ENCODE peak calls at places on chromosome 1, in ten cellular contexts. G is lung; L is mammary epithelial cell; J is fibroblast of lung; H is effector memory CD4-positive, alpha-beta T cell; F is CD4-positive, CD25-positive, alpha-beta regulatory T cell; P is upper lobe of right lung; I is PC-3; B is neuronal stem cell; C is OCI-LY7. T is an unnamed sample.

GRCh38 chr1:11330411-11330810 is 57.4 kb downstream of the UBIAD1 start:
- DNase-seq in P (no peak), I (no peak), C (no peak), L (no peak), H (no peak), J (no peak), B (no peak), F (no peak), G (no peak), T (no peak)

GRCh38 chr1:154974086-154974807 is at the start of gene CKS1B:
- DNase-seq in F (peak; percentile 92), G (peak; percentile 97), B (peak; percentile 100), L (peak; percentile 100), P (peak; percentile 95), J (peak; percentile 100), H (peak; percentile 96), C (peak; percentile 100), I (peak; percentile 100), T (peak; percentile 98)

GRCh38 chr1:65067491-65068201 is 80.4 kb upstream of the AK4 start:
- DNase-seq in J (peak; percentile 82), H (peak; percentile 37), B (peak; percentile 74), C (peak; percentile 80), F (peak; percentile 38), P (peak; percentile 83), G (peak; percentile 72), I (peak; percentile 50), L (peak; percentile 71), T (no peak)

GRCh38 chr1:153443486-153443885 is 17.0 kb downstream of the S100A7 start:
- DNase-seq in C (no peak), H (no peak), L (no peak), G (no peak), B (no peak), P (no peak), F (no peak), I (no peak), J (no peak), T (no peak)

GRCh38 chr1:109887890-109888289 is 22.8 kb upstream of the CSF1 start:
- DNase-seq in J (no peak), F (no peak), G (no peak), I (no peak), C (no peak), L (no peak), P (no peak), B (no peak), H (no peak), T (no peak)

GRCh38 chr1:210293191-210293607 is 35.5 kb upstream of the HHAT start:
- DNase-seq in I (no peak), B (no peak), J (peak; percentile 96), L (no peak), G (peak; percentile 36), C (no peak), H (no peak), P (no peak), F (no peak), T (no peak)

GRCh38 chr1:47527653-47528272 is 89.9 kb downstream of the FOXD2 start:
- DNase-seq in F (no peak), J (no peak), I (peak; percentile 62), C (no peak), P (no peak), H (no peak), B (no peak), G (peak; percentile 52), L (peak; percentile 36), T (no peak)

GRCh38 chr1:177848577-177848976 is 121.3 kb downstream of the SEC16B start:
- DNase-seq in F (no peak), P (no peak), C (no peak), B (no peak), H (no peak), G (no peak), L (peak; percentile 81), I (peak; percentile 55), J (peak; percentile 12), T (no peak)

GRCh38 chr1:113255728-113256347 is 134.5 kb upstream of the MAGI3 start:
- DNase-seq in I (peak; percentile 71), B (peak; percentile 78), F (no peak), C (no peak), J (no peak), G (peak; percentile 31), H (no peak), L (no peak), P (no peak), T (no peak)

GRCh38 chr1:201709564-201710295 is 119.2 kb upstream of the IPO9 start:
- DNase-seq in F (peak; percentile 6), B (no peak), L (peak; percentile 35), P (peak; percentile 87), J (peak; percentile 65), C (peak; percentile 73), G (peak; percentile 69), H (no peak), I (peak; percentile 65), T (no peak)

GRCh38 chr1:55015123-55015522 is 16.4 kb downstream of the BSND start:
- DNase-seq in C (no peak), F (no peak), L (no peak), J (no peak), P (no peak), G (no peak), I (no peak), B (no peak), H (no peak), T (no peak)

GRCh38 chr1:19661721-19662228 is 2.9 kb upstream of the HTR6 start:
- DNase-seq in I (peak; percentile 76), G (no peak), B (no peak), J (peak; percentile 68), F (no peak), L (no peak), C (peak; percentile 51), P (no peak), H (no peak), T (no peak)

GRCh38 chr1:76595024-76595423 is 272.3 kb upstream of the ST6GALNAC5 start:
- DNase-seq in I (no peak), J (no peak), B (no peak), P (no peak), C (no peak), H (no peak), F (no peak), G (no peak), L (no peak), T (no peak)

GRCh38 chr1:63321061-63321787 is 1.1 kb upstream of the FOXD3 start:
- DNase-seq in I (no peak), L (no peak), G (no peak), J (peak; percentile 11), F (no peak), H (no peak), C (no peak), P (no peak), B (peak; percentile 35), T (no peak)

GRCh38 chr1:28163496-28164120 is 12.9 kb downstream of the PTAFR start:
- DNase-seq in G (no peak), L (no peak), F (no peak), P (no peak), J (peak; percentile 32), I (no peak), C (no peak), H (no peak), B (no peak), T (no peak)

GRCh38 chr1:150127868-150128267 is 21.8 kb upstream of the PLEKHO1 start:
- DNase-seq in J (no peak), H (no peak), C (no peak), P (no peak), G (no peak), B (no peak), I (peak; percentile 44), F (no peak), L (no peak), T (no peak)

GRCh38 chr1:150121236-150121862 is 28.4 kb upstream of the PLEKHO1 start:
- DNase-seq in B (no peak), I (peak; percentile 78), G (no peak), H (no peak), J (peak; percentile 26), P (no peak), C (no peak), F (no peak), L (no peak), T (no peak)

GRCh38 chr1:150132372-150132771 is 17.3 kb upstream of the PLEKHO1 start:
- DNase-seq in P (no peak), H (no peak), J (no peak), L (no peak), G (no peak), C (no peak), F (no peak), I (no peak), B (no peak), T (no peak)

GRCh38 chr1:150127464-150127863 is 22.3 kb upstream of the PLEKHO1 start:
- DNase-seq in P (no peak), F (no peak), B (no peak), G (no peak), L (no peak), J (no peak), H (no peak), C (no peak), I (no peak), T (no peak)

GRCh38 chr1:150126811-150127210 is 22.9 kb upstream of the PLEKHO1 start:
- DNase-seq in I (peak; percentile 22), B (no peak), F (no peak), G (no peak), H (no peak), C (no peak), J (no peak), L (no peak), P (no peak), T (no peak)
- H3K27ac ChIP-seq in I (no peak overlapping the region), B (no peak overlapping the region), F (no peak overlapping the region), G (no peak overlapping the region), H (no peak overlapping the region), C (no peak overlapping the region), J (no peak overlapping the region), L (no peak overlapping the region), P (no peak overlapping the region), T (no peak overlapping the region)

DNA sequence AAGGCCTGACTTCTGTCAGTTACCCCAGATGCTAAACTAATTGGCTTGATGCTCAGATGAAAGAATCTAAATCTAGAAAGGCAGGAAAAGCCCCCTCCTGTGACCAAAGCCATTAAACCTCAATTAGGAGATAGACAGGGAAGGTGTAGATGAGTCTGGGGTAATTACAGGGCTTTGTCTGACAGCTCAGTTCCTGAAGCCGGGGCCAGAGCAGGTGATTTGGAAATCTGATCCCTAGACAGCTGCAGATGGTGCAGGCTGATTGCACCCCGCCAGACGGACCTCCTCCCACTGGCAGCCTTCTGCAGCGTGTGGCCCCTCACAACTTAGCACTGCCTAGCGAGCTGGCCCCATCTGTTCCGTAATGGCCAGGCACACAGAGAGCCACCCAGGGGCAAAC is 395.1 kb downstream of the HLX start:
- DNase-seq in H (no peak), B (peak; percentile 59), P (no peak), L (no peak), C (no peak), G (no peak), J (no peak), I (no peak), F (no peak), T (no peak)
- H3K4me3 ChIP-seq in H (no peak overlapping the region), B (no peak overlapping the region), P (no peak overlapping the region), L (no peak overlapping the region), C (no peak overlapping the region), G (no peak overlapping the region), J (no peak overlapping the region), I (no peak overlapping the region), F (no peak overlapping the region), T (no peak overlapping the region)

GRCh38 chr1:147152772-147153171 is 19.5 kb downstream of the PRKAB2 start:
- DNase-seq in G (no peak), I (no peak), J (no peak), C (no peak), P (no peak), L (no peak), H (no peak), B (no peak), F (no peak), T (no peak)
- H3K9me3 ChIP-seq in G (no peaks in the 10 kb centered on the region), I (no peaks in the 10 kb centered on the region), J (no peaks in the 10 kb centered on the region), C (no peaks in the 10 kb centered on the region), P (no peaks in the 10 kb centered on the region), L (no peaks in the 10 kb centered on the region), H (no peaks in the 10 kb centered on the region), B (peaks cover 4% of the 10 kb centered on the region), F (no peaks in the 10 kb centered on the region), T (no peaks in the 10 kb centered on the region)

GRCh38 chr1:66333463-66334232 is 200.3 kb upstream of the SGIP1 start:
- DNase-seq in C (peak; percentile 47), H (no peak), G (no peak), P (no peak), F (no peak), L (no peak), B (no peak), J (no peak), I (no peak), T (no peak)
- H3K27ac ChIP-seq in C (peak overlapping the region; percentile 93), H (peak overlapping the region; percentile 93), G (peak overlapping the region; percentile 88), P (peak overlapping the region; percentile 82), F (peak overlapping the region; percentile 95), L (no peak overlapping the region), B (no peak overlapping the region), J (no peak overlapping the region), I (no peak overlapping the region), T (no peak overlapping the region)